ENCODE peak calls at places on chromosomes 7 and 10, in eight cellular contexts. B is stimulated activated CD4-positive, alpha-beta T cell treated with anti-CD3 and anti-CD28 coated beads, Interleukin-12 subunit alpha, Interleukin-12 subunit beta, amount 100 ng/mL, for 48 hours; N is neuronal stem cell; T is left kidney; C is progenitor cell of endocrine pancreas; U is iPS-NIHi11; R is spleen; P is dorsolateral prefrontal cortex. F is an unnamed sample.

GRCh38 chr10:25084447-25084846 is 68.0 kb downstream of the THNSL1 start:
- DNase-seq in U (no peak), C (no peak), T (no peak), R (no peak), B (no peak), N (no peak), P (no peak), F (no peak)

GRCh38 chr10:22737587-22737986 is 23.2 kb upstream of the PIP4K2A start:
- DNase-seq in P (no peak), R (no peak), C (no peak), U (no peak), B (no peak), N (no peak), T (no peak), F (peak; percentile 41)

GRCh38 chr7:28364082-28364481 is 48.2 kb upstream of the CREB5 start:
- DNase-seq in N (no peak), B (no peak), C (no peak), T (no peak), P (no peak), R (no peak), U (no peak), F (no peak)

GRCh38 chr7:46909601-46910051 is 672.3 kb downstream of the TNS3 start:
- DNase-seq in R (no peak), C (no peak), B (no peak), U (no peak), T (no peak), P (no peak), N (no peak), F (no peak)

GRCh38 chr10:56585447-56586171 is 224.6 kb upstream of the ZWINT start:
- DNase-seq in T (no peak), B (no peak), C (no peak), U (no peak), P (no peak), N (no peak), R (no peak), F (no peak)

GRCh38 chr7:157234271-157234670 is 95.5 kb downstream of the UBE3C start:
- DNase-seq in R (no peak), B (no peak), U (no peak), T (no peak), C (no peak), N (no peak), P (no peak), F (no peak)

GRCh38 chr7:140623995-140624902 is 16.4 kb downstream of the DENND2A start:
- DNase-seq in T (peak; percentile 89), U (peak; percentile 37), N (no peak), R (peak; percentile 32), P (no peak), C (no peak), B (no peak), F (no peak)

GRCh38 chr10:113517165-113517892 is 35.5 kb upstream of the HABP2 start:
- DNase-seq in B (no peak), U (no peak), P (no peak), C (no peak), R (no peak), T (no peak), N (no peak), F (no peak)

GRCh38 chr7:148699772-148700629 is 1.3 kb downstream of the CUL1 start:
- DNase-seq in P (no peak), C (no peak), T (no peak), B (no peak), R (no peak), N (peak; percentile 62), U (peak; percentile 72), F (peak; percentile 70)

GRCh38 chr7:53315986-53316385 is 280.6 kb downstream of the POM121L12 start:
- DNase-seq in B (no peak), P (no peak), T (peak; percentile 71), U (no peak), R (no peak), C (no peak), N (no peak), F (no peak)

F was measured in K562.